ENCODE peak calls at places on chromosomes 11 and 22, in four cellular contexts. G, H, O and T are unnamed samples.

GRCh38 chr11:47950396-47950795 is 30.0 kb upstream of the PTPRJ start:
- DNase-seq in G (no peak), H (no peak), O (peak; percentile 11), T (no peak)

GRCh38 chr11:125945797-125946520 is at the start of gene VSIG10L2:
- DNase-seq in G (no peak), H (no peak), O (no peak), T (no peak)

GRCh38 chr11:37108436-37109204 is 510.6 kb upstream of the RAG2 start:
- DNase-seq in G (no peak), H (no peak), O (no peak), T (no peak)

GRCh38 chr11:76155455-76156232 is 50.7 kb downstream of the WNT11 start:
- DNase-seq in G (no peak), H (peak; percentile 9), O (no peak), T (no peak)

GRCh38 chr11:70872299-70872698 is 380.1 kb downstream of the SHANK2 start:
- DNase-seq in G (no peak), H (no peak), O (no peak), T (no peak)

GRCh38 chr11:131913267-131913666 is 542.9 kb downstream of the NTM start:
- DNase-seq in G (no peak), H (no peak), O (no peak), T (no peak)

GRCh38 chr11:73266644-73267015 is 5.5 kb upstream of the P2RY6 start:
- DNase-seq in G (no peak), H (no peak), O (no peak), T (no peak)

GRCh38 chr11:125170001-125170405 is 5.5 kb downstream of the PKNOX2 start:
- DNase-seq in G (no peak), H (no peak), O (no peak), T (no peak)

GRCh38 chr11:2530131-2530854 is 85.5 kb downstream of the KCNQ1 start:
- DNase-seq in G (no peak), H (no peak), O (no peak), T (no peak)

GRCh38 chr22:37744589-37744988 is 47.7 kb downstream of the TRIOBP start:
- DNase-seq in G (no peak), H (no peak), O (no peak), T (no peak)

GRCh38 chr22:49979587-49980264 is 19.2 kb downstream of the PIM3 start:
- DNase-seq in G (peak; percentile 62), H (peak; percentile 48), O (no peak), T (peak; percentile 53)

GRCh38 chr11:82682003-82682751 is 51.5 kb downstream of the FAM181B start:
- DNase-seq in G (peak; percentile 67), H (peak; percentile 42), O (peak; percentile 9), T (peak; percentile 13)

GRCh38 chr11:2271077-2271326 is 614 bp upstream of the ASCL2 start:
- DNase-seq in G (no peak), H (no peak), O (no peak), T (no peak)

GRCh38 chr22:48807155-48807554 is 1020.5 kb downstream of the BRD1 start:
- DNase-seq in G (no peak), H (no peak), O (no peak), T (no peak)

GRCh38 chr11:15118431-15118830 is 3.7 kb downstream of the INSC start:
- DNase-seq in G (no peak), H (no peak), O (peak; percentile 31), T (no peak)

GRCh38 chr11:129333873-129334272 is 41.8 kb upstream of the BARX2 start:
- DNase-seq in G (no peak), H (no peak), O (no peak), T (no peak)

GRCh38 chr11:29310706-29311342 is 706.0 kb downstream of the KCNA4 start:
- DNase-seq in G (no peak), H (no peak), O (no peak), T (no peak)

GRCh38 chr11:111707691-111708067 is 58.5 kb downstream of the PPP2R1B start:
- DNase-seq in G (no peak), H (no peak), O (no peak), T (no peak)

GRCh38 chr11:95790933-95791247 is 592 bp downstream of the CEP57 start:
- DNase-seq in G (peak; percentile 82), H (peak; percentile 57), O (peak; percentile 24), T (peak; percentile 54)

GRCh38 chr22:31235076-31235475 is 23.0 kb downstream of the LIMK2 start:
- DNase-seq in G (no peak), H (no peak), O (no peak), T (no peak)
- TF ChIP-seq ATF3 in G (no peak), H (no peak), O (no peak), T (no peak)

DNA sequence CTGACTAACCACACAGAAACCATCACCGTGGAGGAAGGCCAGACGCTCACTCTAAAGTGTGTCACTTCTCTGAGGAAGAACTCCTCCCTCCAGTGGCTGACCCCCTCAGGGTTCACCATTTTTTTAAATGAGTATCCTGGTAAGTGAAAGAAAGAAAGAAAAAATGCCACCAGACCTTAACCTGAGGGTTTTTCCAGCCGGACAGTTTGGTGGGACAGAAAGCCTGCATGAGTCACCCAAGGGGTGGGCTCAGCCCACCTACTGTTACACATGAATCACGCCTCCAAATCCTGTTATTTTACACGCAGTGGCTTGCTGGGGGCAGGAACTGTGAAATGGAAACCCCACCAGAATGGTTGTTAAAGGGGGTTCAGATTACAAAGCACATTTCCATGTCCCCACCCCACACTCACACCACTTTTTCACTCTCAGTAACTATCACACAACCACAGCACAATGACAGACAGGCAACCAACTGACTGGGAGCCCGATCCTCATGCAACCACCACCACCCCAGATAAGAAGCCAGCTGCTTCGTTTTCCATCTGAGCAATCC is 11.9 kb downstream of the CRTAM start:
- DNase-seq in G (no peak), H (no peak), O (no peak), T (no peak)
- TF ChIP-seq TCF7 in G (no peak), H (no peak), O (no peak), T (no peak)

GRCh38 chr11:61871158-61871597 is 20.2 kb downstream of the FADS3 start:
- DNase-seq in G (peak; percentile 64), H (peak; percentile 89), O (no peak), T (peak; percentile 92)
- TF ChIP-seq ATF3 in G (no peak), H (peak; percentile 54), O (no peak), T (no peak)

GRCh38 chr22:34070051-34070450 is 149.8 kb upstream of the LARGE1 start:
- DNase-seq in G (no peak), H (no peak), O (no peak), T (no peak)
- TF ChIP-seq TCF7 in G (no peak), H (no peak), O (no peak), T (no peak)

GRCh38 chr22:19271856-19272535 is 19.5 kb downstream of the CLTCL1 start:
- DNase-seq in G (peak; percentile 89), H (peak; percentile 7), O (no peak), T (no peak)

GRCh38 chr22:19275513-19275912 is 16.0 kb downstream of the CLTCL1 start:
- DNase-seq in G (no peak), H (no peak), O (no peak), T (no peak)

GRCh38 chr22:19275919-19276600 is 15.5 kb downstream of the CLTCL1 start:
- DNase-seq in G (no peak), H (peak; percentile 77), O (no peak), T (no peak)

GRCh38 chr22:19277785-19278184 is 13.7 kb downstream of the CLTCL1 start:
- DNase-seq in G (no peak), H (no peak), O (no peak), T (no peak)

GRCh38 chr22:19275104-19275503 is 16.4 kb downstream of the CLTCL1 start:
- DNase-seq in G (no peak), H (no peak), O (no peak), T (no peak)
- TF ChIP-seq ATF3 in G (no peak), H (no peak), O (no peak), T (no peak)

GRCh38 chr11:1233351-1234053 is 10.6 kb downstream of the MUC5B start:
- DNase-seq in G (no peak), H (no peak), O (no peak), T (no peak)

GRCh38 chr11:1231396-1232327 is 8.8 kb downstream of the MUC5B start:
- DNase-seq in G (no peak), H (peak; percentile 8), O (no peak), T (peak; percentile 8)

GRCh38 chr11:1230456-1231395 is 7.9 kb downstream of the MUC5B start:
- DNase-seq in G (no peak), H (peak; percentile 25), O (no peak), T (no peak)

GRCh38 chr11:1234054-1234720 is 11.3 kb downstream of the MUC5B start:
- DNase-seq in G (no peak), H (no peak), O (no peak), T (no peak)

GRCh38 chr11:1232328-1233321 is 9.8 kb downstream of the MUC5B start:
- DNase-seq in G (no peak), H (no peak), O (no peak), T (peak; percentile 7)
- TF ChIP-seq TCF7 in G (no peak), H (no peak), O (no peak), T (no peak)

DNA sequence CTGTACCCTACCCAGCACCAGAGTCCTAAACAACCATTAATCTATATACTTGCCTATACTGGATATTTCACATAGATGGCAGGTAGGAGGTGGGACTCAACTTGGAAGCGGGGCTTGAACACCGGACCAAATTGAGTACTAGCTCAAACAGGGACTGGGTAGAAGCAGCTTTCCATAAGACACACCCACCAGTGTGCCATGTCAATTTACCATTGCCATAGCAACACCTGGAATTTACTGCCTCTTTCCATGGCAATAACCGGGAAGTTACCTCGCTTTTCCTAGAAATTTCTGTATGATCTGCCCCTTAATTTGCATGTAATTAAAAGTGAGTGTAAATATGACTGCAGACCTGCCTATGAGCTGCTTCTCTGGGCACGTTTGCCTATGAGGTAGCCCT is 38.6 kb upstream of the CUL5 start:
- DNase-seq in G (no peak), H (no peak), O (no peak), T (no peak)
- TF ChIP-seq ATF3 in G (no peak), H (no peak), O (no peak), T (no peak)

GRCh38 chr22:41030891-41031290 is 61.5 kb upstream of the EP300 start:
- DNase-seq in G (no peak), H (no peak), O (no peak), T (no peak)
- TF ChIP-seq TCF7 in G (no peak), H (no peak), O (no peak), T (no peak)

DNA sequence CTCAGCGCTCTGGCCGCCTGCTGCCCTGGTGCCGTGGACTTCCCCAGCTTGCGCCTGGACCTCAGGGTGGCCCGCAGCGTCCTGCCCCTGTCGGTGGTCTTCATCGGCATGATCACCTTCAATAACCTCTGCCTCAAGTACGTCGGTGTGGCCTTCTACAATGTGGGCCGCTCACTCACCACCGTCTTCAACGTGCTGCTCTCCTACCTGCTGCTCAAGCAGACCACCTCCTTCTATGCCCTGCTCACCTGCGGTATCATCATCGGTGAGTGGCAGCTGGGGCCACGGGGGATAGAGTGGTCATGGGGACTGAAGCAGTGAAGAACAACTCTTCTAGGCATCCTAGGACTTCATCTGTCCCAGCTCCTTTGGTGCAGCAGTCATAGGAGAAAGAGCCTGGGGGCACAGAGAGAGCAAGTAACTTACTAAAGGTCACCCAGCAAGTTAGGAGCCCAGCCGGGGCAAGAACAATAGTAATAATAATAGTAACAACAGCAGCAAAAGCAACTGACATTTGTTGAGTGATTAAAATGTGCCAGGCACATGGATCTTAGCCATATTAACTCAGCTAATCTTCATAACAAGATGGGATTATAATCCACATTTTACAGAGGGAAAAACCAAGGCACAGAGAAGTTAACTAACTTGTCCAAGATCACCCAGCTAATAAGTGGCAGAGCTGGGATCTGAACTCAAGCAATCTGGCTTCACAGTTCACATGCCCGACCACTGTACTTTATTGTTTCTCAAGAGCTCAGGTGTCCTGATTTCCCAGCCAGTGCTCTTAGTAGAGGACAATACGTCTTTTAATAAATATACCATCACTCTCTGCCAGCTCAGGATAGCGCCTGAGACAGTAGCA is 1.4 kb downstream of the SLC35C1 start:
- DNase-seq in G (no peak), H (no peak), O (no peak), T (no peak)
- TF ChIP-seq ATF3 in G (no peak), H (no peak), O (no peak), T (no peak)